ENCODE peak calls at places on chromosomes 11 and 22, in four cellular contexts. O is dermis microvascular lymphatic vessel endothelial cell; Z is astrocyte of the cerebellum; V is stimulated activated CD4-positive, alpha-beta T cell treated with anti-CD3 and anti-CD28 coated beads, Interleukin-12 subunit alpha, Interleukin-12 subunit beta, amount 100 ng/mL, for 4 hours. X is an unnamed sample.

GRCh38 chr11:93567406-93567819 is 24.2 kb upstream of the SMCO4 start:
- DNase-seq in Z (peak), O (no peak), V (no peak), X (no peak)

GRCh38 chr22:42881982-42882656 is 25.0 kb upstream of the ARFGAP3 start:
- DNase-seq in O (no peak), V (no peak), Z (no peak), X (no peak)

GRCh38 chr11:45176996-45177395 is 30.6 kb downstream of the PRDM11 start:
- DNase-seq in V (no peak), Z (no peak), O (no peak), X (no peak)

GRCh38 chr11:57604289-57605010 is 7.0 kb downstream of the SERPING1 start:
- DNase-seq in V (no peak), O (no peak), Z (no peak), X (no peak)

GRCh38 chr22:36323182-36323854 is 64.4 kb downstream of the MYH9 start:
- DNase-seq in Z (peak), V (no peak), O (peak), X (no peak)

GRCh38 chr22:48821346-48822186 is 1006.1 kb downstream of the BRD1 start:
- DNase-seq in V (no peak), Z (no peak), O (no peak), X (no peak)

GRCh38 chr22:47393191-47393590 is 630.7 kb downstream of the TBC1D22A start:
- DNase-seq in Z (no peak), O (no peak), V (no peak), X (no peak)

GRCh38 chr11:132131051-132131450 is 760.6 kb downstream of the NTM start:
- DNase-seq in V (no peak), Z (no peak), O (peak), X (no peak)

GRCh38 chr11:27653990-27654758 is 46.1 kb downstream of the BDNF start:
- DNase-seq in Z (no peak), O (no peak), V (no peak), X (no peak)

GRCh38 chr11:9662273-9662672 is 1.6 kb upstream of the SWAP70 start:
- DNase-seq in Z (no peak), V (no peak), O (no peak), X (no peak)

GRCh38 chr22:31926969-31927368 is 17.4 kb upstream of the YWHAH start:
- DNase-seq in O (no peak), V (no peak), Z (no peak), X (no peak)

GRCh38 chr11:6658647-6659046 is 3.0 kb upstream of the DCHS1 start:
- DNase-seq in V (no peak), Z (no peak), O (no peak), X (no peak)

GRCh38 chr11:104256525-104256924 is 92.6 kb upstream of the PDGFD start:
- DNase-seq in O (peak), V (no peak), Z (no peak), X (no peak)

GRCh38 chr22:40407831-40408717 is 37.7 kb downstream of the SGSM3 start:
- DNase-seq in O (no peak), Z (no peak), V (no peak), X (no peak)

GRCh38 chr22:48825802-48826520 is 1001.7 kb downstream of the BRD1 start:
- DNase-seq in V (no peak), O (no peak), Z (no peak), X (no peak)

GRCh38 chr11:132802932-132803331 is 729.4 kb downstream of the OPCML start:
- DNase-seq in Z (no peak), O (no peak), V (no peak), X (no peak)

GRCh38 chr11:70205049-70205725 is 2.1 kb downstream of the FADD start:
- DNase-seq in V (no peak), Z (no peak), O (no peak), X (no peak)

GRCh38 chr11:67272327-67273259 is 6.3 kb downstream of the GRK2 start:
- DNase-seq in V (no peak), O (no peak), Z (no peak), X (no peak)

GRCh38 chr11:66268210-66268952 is at the start of gene RAB1B:
- DNase-seq in V (peak), Z (peak), O (peak), X (peak)

GRCh38 chr11:92070026-92070889 is 154.4 kb upstream of the FAT3 start:
- DNase-seq in V (no peak), Z (no peak), O (no peak), X (no peak)

GRCh38 chr11:8101421-8101820 is 20.4 kb downstream of the TUB start:
- DNase-seq in V (no peak), O (no peak), Z (no peak), X (no peak)

GRCh38 chr11:29129850-29130249 is 887.0 kb downstream of the KCNA4 start:
- DNase-seq in O (peak), Z (no peak), V (no peak), X (no peak)

GRCh38 chr22:39906207-39906606 is 5.3 kb downstream of the GRAP2 start:
- DNase-seq in V (no peak), Z (no peak), O (no peak), X (no peak)

GRCh38 chr11:110900426-110900825 is 188.2 kb upstream of the ARHGAP20 start:
- DNase-seq in Z (no peak), O (no peak), V (no peak), X (no peak)

GRCh38 chr11:16397355-16397754 is 41.0 kb upstream of the SOX6 start:
- DNase-seq in Z (no peak), O (no peak), V (no peak), X (no peak)

GRCh38 chr22:17398159-17398558 is 28.9 kb downstream of the CECR2 start:
- DNase-seq in Z (no peak), V (no peak), O (no peak), X (no peak)

GRCh38 chr11:2518983-2519340 is 74.2 kb downstream of the KCNQ1 start:
- DNase-seq in O (no peak), V (no peak), Z (no peak), X (no peak)

GRCh38 chr22:22745225-22746060 is 101.0 kb downstream of the GGTLC2 start:
- DNase-seq in O (peak), Z (no peak), V (peak), X (no peak)

GRCh38 chr22:42367980-42368378 is 64.2 kb downstream of the NFAM1 start:
- DNase-seq in V (peak), O (no peak), Z (no peak), X (no peak)

GRCh38 chr11:41306435-41306834 is 153.0 kb downstream of the LRRC4C start:
- DNase-seq in V (no peak), Z (peak), O (no peak), X (no peak)

GRCh38 chr11:90134420-90135003 is at the start of gene NAALAD2:
- DNase-seq in Z (no peak), O (no peak), V (no peak), X (no peak)

GRCh38 chr22:46587067-46587471 is 33.1 kb upstream of the GRAMD4 start:
- DNase-seq in Z (no peak), O (no peak), V (no peak), X (no peak)

GRCh38 chr11:44067266-44067665 is 1.2 kb downstream of the ACCS start:
- DNase-seq in O (no peak), V (no peak), Z (no peak), X (no peak)

GRCh38 chr22:41418717-41419116 is 27.9 kb downstream of the TOB2 start:
- DNase-seq in O (no peak), Z (no peak), V (no peak), X (no peak)

GRCh38 chr11:6030658-6031057 is at the start of gene OR56A1:
- DNase-seq in O (no peak), Z (no peak), V (no peak), X (no peak)

GRCh38 chr11:124872741-124873140 is 7.5 kb downstream of the ROBO3 start:
- DNase-seq in V (no peak), Z (no peak), O (no peak), X (no peak)

X was measured in glomerular endothelial cell.